ENCODE peak calls at places on chromosomes 5 and 9, in four cellular contexts. One of them, this sample, is unnamed.

GRCh38 chr9:14415947-14416346 is 102.0 kb upstream of the NFIB start:
- DNase-seq in SK-N-SH: no peak
- DNase-seq in A549: no peak
- DNase-seq in transverse colon: no peak
- DNase-seq in this sample: no peak

GRCh38 chr9:99749641-99750040 is 72.0 kb upstream of the NR4A3 start:
- DNase-seq in SK-N-SH: no peak
- DNase-seq in A549: no peak
- DNase-seq in transverse colon: no peak
- DNase-seq in this sample: no peak

GRCh38 chr5:44952376-44952775 is 143.6 kb downstream of the MRPS30 start:
- DNase-seq in SK-N-SH: peak
- DNase-seq in A549: peak
- DNase-seq in transverse colon: no peak
- DNase-seq in this sample: no peak

GRCh38 chr9:89553451-89554020 is 51.3 kb upstream of the GADD45G start:
- DNase-seq in SK-N-SH: no peak
- DNase-seq in A549: no peak
- DNase-seq in transverse colon: no peak
- DNase-seq in this sample: no peak

GRCh38 chr9:81145331-81145963 is 543.9 kb downstream of the TLE1 start:
- DNase-seq in SK-N-SH: no peak
- DNase-seq in A549: no peak
- DNase-seq in transverse colon: no peak
- DNase-seq in this sample: no peak

GRCh38 chr5:35159370-35159742 is 70.9 kb downstream of the PRLR start:
- DNase-seq in SK-N-SH: no peak
- DNase-seq in A549: no peak
- DNase-seq in transverse colon: no peak
- DNase-seq in this sample: no peak

GRCh38 chr9:101995231-101995630 is 256.8 kb upstream of the GRIN3A start:
- DNase-seq in SK-N-SH: no peak
- DNase-seq in A549: peak
- DNase-seq in transverse colon: no peak
- DNase-seq in this sample: no peak

GRCh38 chr5:54902817-54903473 is 82.4 kb downstream of the ESM1 start:
- DNase-seq in SK-N-SH: no peak
- DNase-seq in A549: no peak
- DNase-seq in transverse colon: peak
- DNase-seq in this sample: no peak

DNA sequence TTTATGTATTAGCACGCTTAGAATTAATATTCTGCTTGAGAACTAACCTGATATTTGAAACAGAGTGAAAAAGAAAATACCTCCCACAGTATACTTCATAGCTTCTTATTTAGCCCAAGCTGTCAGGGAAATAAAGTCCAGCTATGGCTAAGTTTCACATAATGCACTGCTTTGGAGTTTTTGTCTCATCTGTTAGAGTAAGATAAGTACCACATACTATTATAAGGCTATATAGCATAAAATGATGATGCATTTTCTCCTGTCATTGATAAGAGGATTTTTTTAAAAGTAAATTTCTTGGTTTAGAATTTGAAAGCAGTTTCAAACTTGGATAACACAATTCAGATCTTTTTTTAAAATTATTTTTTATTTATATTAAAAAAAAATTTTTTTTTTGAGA is 2.4 kb upstream of the ANKDD1B start:
- DNase-seq in SK-N-SH: no peak
- DNase-seq in A549: no peak
- DNase-seq in transverse colon: no peak
- DNase-seq in this sample: no peak
- TF ChIP-seq EP300 in SK-N-SH: no peak
- TF ChIP-seq EP300 in A549: no peak
- TF ChIP-seq EP300 in transverse colon: no peak
- TF ChIP-seq EP300 in this sample: no peak

DNA sequence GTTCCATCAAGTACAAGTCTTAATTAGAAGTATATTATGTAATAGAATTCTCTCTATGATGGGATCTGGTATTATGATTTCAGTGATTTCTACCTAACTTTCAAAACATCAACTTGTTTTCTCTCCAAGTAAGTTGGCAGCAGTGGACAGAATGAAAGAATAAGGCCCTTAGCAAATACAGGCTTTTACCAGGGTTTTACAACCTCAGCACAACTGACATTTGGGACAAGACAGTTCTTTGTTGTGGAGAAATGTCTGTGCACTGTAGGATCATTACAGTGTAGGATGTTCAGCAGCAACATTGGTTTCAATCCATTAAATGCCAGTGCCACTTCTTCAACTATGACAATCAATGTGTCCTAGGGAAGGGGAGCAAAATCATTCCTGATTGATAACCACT is 48.8 kb downstream of the MLANA start:
- DNase-seq in SK-N-SH: no peak
- DNase-seq in A549: no peak
- DNase-seq in transverse colon: no peak
- DNase-seq in this sample: no peak
- H3K27ac ChIP-seq in SK-N-SH: no peak
- H3K27ac ChIP-seq in A549: no peak
- H3K27ac ChIP-seq in transverse colon: no peak
- H3K27ac ChIP-seq in this sample: no peak

DNA sequence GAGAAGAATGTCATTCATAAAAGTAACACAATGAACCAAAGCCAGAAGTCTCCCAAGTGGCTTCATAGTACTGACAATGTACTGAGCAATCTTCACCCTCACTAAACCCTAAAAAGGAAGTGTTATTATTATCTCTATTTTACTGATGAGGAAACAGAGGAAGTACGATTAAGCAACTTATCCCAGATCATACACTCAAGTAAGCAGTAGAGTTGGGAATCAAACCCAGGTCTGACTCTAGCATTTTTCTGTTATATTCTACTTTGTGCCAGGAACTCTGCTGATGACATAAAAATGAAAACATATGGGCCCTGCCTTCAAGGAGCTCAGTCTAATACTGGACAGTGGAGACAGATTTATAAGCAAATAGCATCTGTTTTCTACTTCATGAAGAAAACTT is 109.2 kb downstream of the RAPGEF6 start:
- DNase-seq in SK-N-SH: no peak
- DNase-seq in A549: no peak
- DNase-seq in transverse colon: no peak
- DNase-seq in this sample: no peak
- TF ChIP-seq EP300 in SK-N-SH: no peak
- TF ChIP-seq EP300 in A549: no peak
- TF ChIP-seq EP300 in transverse colon: no peak
- TF ChIP-seq EP300 in this sample: no peak

DNA sequence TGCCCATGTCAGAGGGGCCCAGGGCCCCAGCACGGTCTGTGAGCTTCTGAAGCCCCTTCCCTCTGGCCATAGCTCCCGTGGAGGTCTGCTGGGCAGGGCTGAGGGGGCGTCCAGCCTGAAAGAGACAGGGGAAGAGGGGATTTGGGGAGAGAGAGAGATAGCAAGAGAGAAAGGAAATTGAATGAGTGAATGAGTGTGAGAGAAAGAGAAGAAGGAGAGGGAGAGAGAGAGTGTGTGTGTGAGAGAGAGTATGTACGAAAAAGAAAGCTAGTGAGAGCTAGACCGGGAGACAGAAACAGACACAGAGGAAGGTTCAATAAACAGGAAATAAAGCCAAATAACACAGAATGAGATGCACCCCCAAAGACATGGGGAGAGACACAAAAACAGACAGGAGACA is 37.4 kb downstream of the PAX5 start:
- DNase-seq in SK-N-SH: no peak
- DNase-seq in A549: no peak
- DNase-seq in transverse colon: no peak
- DNase-seq in this sample: no peak
- H3K27ac ChIP-seq in SK-N-SH: no peak
- H3K27ac ChIP-seq in A549: no peak
- H3K27ac ChIP-seq in transverse colon: no peak
- H3K27ac ChIP-seq in this sample: no peak

GRCh38 chr5:143213851-143214363 is 189.6 kb downstream of the NR3C1 start:
- DNase-seq in SK-N-SH: no peak
- DNase-seq in A549: no peak
- DNase-seq in transverse colon: no peak
- DNase-seq in this sample: no peak

GRCh38 chr5:143209881-143210395 is 193.5 kb downstream of the NR3C1 start:
- DNase-seq in SK-N-SH: no peak
- DNase-seq in A549: no peak
- DNase-seq in transverse colon: no peak
- DNase-seq in this sample: no peak

GRCh38 chr5:143214458-143214857 is 189.0 kb downstream of the NR3C1 start:
- DNase-seq in SK-N-SH: no peak
- DNase-seq in A549: no peak
- DNase-seq in transverse colon: no peak
- DNase-seq in this sample: no peak

GRCh38 chr5:143213231-143213850 is 190.1 kb downstream of the NR3C1 start:
- DNase-seq in SK-N-SH: no peak
- DNase-seq in A549: no peak
- DNase-seq in transverse colon: no peak
- DNase-seq in this sample: no peak

GRCh38 chr5:143212261-143212660 is 191.2 kb downstream of the NR3C1 start:
- DNase-seq in SK-N-SH: no peak
- DNase-seq in A549: no peak
- DNase-seq in transverse colon: no peak
- DNase-seq in this sample: no peak
- TF ChIP-seq EP300 in SK-N-SH: no peak
- TF ChIP-seq EP300 in A549: no peak
- TF ChIP-seq EP300 in transverse colon: no peak
- TF ChIP-seq EP300 in this sample: no peak

DNA sequence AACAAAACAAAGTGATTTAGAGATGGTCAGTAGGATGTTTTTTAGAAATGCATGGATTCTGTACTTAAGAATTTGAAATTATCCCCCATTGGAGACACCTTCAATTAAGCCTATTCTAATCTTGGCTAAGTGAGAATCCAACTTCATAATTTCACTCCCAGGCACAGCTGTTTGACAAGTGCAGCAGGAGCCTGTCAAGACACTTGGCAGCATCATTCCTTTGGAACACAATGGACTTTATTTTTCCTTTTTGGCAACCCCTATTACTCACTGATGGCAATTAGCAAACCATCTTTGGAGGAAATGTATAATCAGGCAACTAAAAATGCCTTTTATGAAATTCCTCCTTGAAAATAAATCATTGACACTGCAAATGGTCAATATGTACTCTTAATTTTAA is 194.7 kb downstream of the GLIS3 start:
- DNase-seq in SK-N-SH: no peak
- DNase-seq in A549: no peak
- DNase-seq in transverse colon: no peak
- DNase-seq in this sample: no peak
- H3K27ac ChIP-seq in SK-N-SH: no peak
- H3K27ac ChIP-seq in A549: no peak
- H3K27ac ChIP-seq in transverse colon: peak
- H3K27ac ChIP-seq in this sample: no peak

GRCh38 chr5:141655020-141655419 is 3.8 kb upstream of the FCHSD1 start:
- DNase-seq in SK-N-SH: no peak
- DNase-seq in A549: no peak
- DNase-seq in transverse colon: no peak
- DNase-seq in this sample: no peak

GRCh38 chr5:141662028-141662427 is 10.8 kb upstream of the FCHSD1 start:
- DNase-seq in SK-N-SH: no peak
- DNase-seq in A549: no peak
- DNase-seq in transverse colon: no peak
- DNase-seq in this sample: no peak

GRCh38 chr5:141656396-141656795 is 5.2 kb upstream of the FCHSD1 start:
- DNase-seq in SK-N-SH: no peak
- DNase-seq in A549: no peak
- DNase-seq in transverse colon: no peak
- DNase-seq in this sample: no peak

GRCh38 chr5:141654298-141654697 is 3.1 kb upstream of the FCHSD1 start:
- DNase-seq in SK-N-SH: no peak
- DNase-seq in A549: no peak
- DNase-seq in transverse colon: no peak
- DNase-seq in this sample: no peak

GRCh38 chr5:141657937-141658545 is 6.8 kb upstream of the FCHSD1 start:
- DNase-seq in SK-N-SH: no peak
- DNase-seq in A549: peak
- DNase-seq in transverse colon: no peak
- DNase-seq in this sample: no peak
- TF ChIP-seq EP300 in SK-N-SH: no peak
- TF ChIP-seq EP300 in A549: no peak
- TF ChIP-seq EP300 in transverse colon: no peak
- TF ChIP-seq EP300 in this sample: no peak

GRCh38 chr9:125985142-125985997 is 238.2 kb downstream of the PBX3 start:
- DNase-seq in SK-N-SH: no peak
- DNase-seq in A549: no peak
- DNase-seq in transverse colon: peak
- DNase-seq in this sample: no peak
- H3K27ac ChIP-seq in SK-N-SH: no peak
- H3K27ac ChIP-seq in A549: no peak
- H3K27ac ChIP-seq in transverse colon: no peak
- H3K27ac ChIP-seq in this sample: no peak